ENCODE peak calls at places on chromosome 14, in four cellular contexts. B, H, R and Z are unnamed samples.

GRCh38 chr14:92099802-92100201 is 6.6 kb downstream of the ATXN3 start:
- DNase-seq in B (peak), H (no peak), R (no peak), Z (no peak)

GRCh38 chr14:30971586-30971985 is 53.9 kb upstream of the AP4S1 start:
- DNase-seq in B (no peak), H (no peak), R (no peak), Z (no peak)

GRCh38 chr14:65846469-65846868 is 433.9 kb downstream of the FUT8 start:
- DNase-seq in B (no peak), H (no peak), R (no peak), Z (no peak)

GRCh38 chr14:55382483-55382882 is 29.1 kb downstream of the ATG14 start:
- DNase-seq in B (peak), H (no peak), R (no peak), Z (no peak)

GRCh38 chr14:31921251-31921650 is 155.9 kb upstream of the ARHGAP5 start:
- DNase-seq in B (peak), H (no peak), R (no peak), Z (no peak)

GRCh38 chr14:66495214-66496098 is 9.3 kb downstream of the CCDC196 start:
- DNase-seq in B (peak), H (peak), R (peak), Z (peak)

GRCh38 chr14:65850429-65851145 is 438.1 kb downstream of the FUT8 start:
- DNase-seq in B (no peak), H (no peak), R (no peak), Z (no peak)

GRCh38 chr14:89651805-89652204 is 234.8 kb upstream of the FOXN3 start:
- DNase-seq in B (no peak), H (no peak), R (no peak), Z (no peak)

GRCh38 chr14:75738192-75738591 is 77.1 kb downstream of the TTLL5 start:
- DNase-seq in B (peak), H (no peak), R (no peak), Z (no peak)

GRCh38 chr14:23366163-23366921 is 1.4 kb upstream of the EFS start:
- DNase-seq in B (peak), H (no peak), R (no peak), Z (no peak)

GRCh38 chr14:63164108-63164683 is 40.0 kb upstream of the RHOJ start:
- DNase-seq in B (no peak), H (no peak), R (no peak), Z (no peak)

GRCh38 chr14:73754911-73755360 is 40.8 kb upstream of the PNMA1 start:
- DNase-seq in B (peak), H (no peak), R (no peak), Z (no peak)

GRCh38 chr14:33584698-33585097 is 366.2 kb downstream of the EGLN3 start:
- DNase-seq in B (no peak), H (no peak), R (no peak), Z (no peak)

GRCh38 chr14:28831126-28831525 is 64.5 kb downstream of the FOXG1 start:
- DNase-seq in B (no peak), H (no peak), R (no peak), Z (no peak)

GRCh38 chr14:77359626-77360025 is 17.3 kb downstream of the TMED8 start:
- DNase-seq in B (no peak), H (no peak), R (no peak), Z (no peak)

GRCh38 chr14:77369280-77369679 is 7.6 kb downstream of the TMED8 start:
- DNase-seq in B (no peak), H (no peak), R (no peak), Z (no peak)

GRCh38 chr14:77364146-77364545 is 12.7 kb downstream of the TMED8 start:
- DNase-seq in B (no peak), H (no peak), R (no peak), Z (no peak)
- TF ChIP-seq MAZ in B (no peak), H (no peak), R (no peak), Z (no peak)

GRCh38 chr14:101891471-101891870 is 72.9 kb upstream of the DYNC1H1 start:
- DNase-seq in B (no peak), H (no peak), R (no peak), Z (no peak)
- TF ChIP-seq MAZ in B (no peak), H (no peak), R (no peak), Z (no peak)

GRCh38 chr14:69044296-69044695 is 65.2 kb upstream of the ACTN1 start:
- DNase-seq in B (no peak), H (no peak), R (no peak), Z (no peak)

GRCh38 chr14:69043598-69044267 is 64.6 kb upstream of the ACTN1 start:
- DNase-seq in B (peak), H (no peak), R (no peak), Z (no peak)

GRCh38 chr14:69041783-69042182 is 62.7 kb upstream of the ACTN1 start:
- DNase-seq in B (no peak), H (no peak), R (no peak), Z (no peak)

GRCh38 chr14:69042309-69043006 is 63.4 kb upstream of the ACTN1 start:
- DNase-seq in B (no peak), H (no peak), R (no peak), Z (no peak)

GRCh38 chr14:69043007-69043444 is 63.9 kb upstream of the ACTN1 start:
- DNase-seq in B (no peak), H (no peak), R (no peak), Z (no peak)
- TF ChIP-seq MAZ in B (no peak), H (no peak), R (no peak), Z (no peak)

DNA sequence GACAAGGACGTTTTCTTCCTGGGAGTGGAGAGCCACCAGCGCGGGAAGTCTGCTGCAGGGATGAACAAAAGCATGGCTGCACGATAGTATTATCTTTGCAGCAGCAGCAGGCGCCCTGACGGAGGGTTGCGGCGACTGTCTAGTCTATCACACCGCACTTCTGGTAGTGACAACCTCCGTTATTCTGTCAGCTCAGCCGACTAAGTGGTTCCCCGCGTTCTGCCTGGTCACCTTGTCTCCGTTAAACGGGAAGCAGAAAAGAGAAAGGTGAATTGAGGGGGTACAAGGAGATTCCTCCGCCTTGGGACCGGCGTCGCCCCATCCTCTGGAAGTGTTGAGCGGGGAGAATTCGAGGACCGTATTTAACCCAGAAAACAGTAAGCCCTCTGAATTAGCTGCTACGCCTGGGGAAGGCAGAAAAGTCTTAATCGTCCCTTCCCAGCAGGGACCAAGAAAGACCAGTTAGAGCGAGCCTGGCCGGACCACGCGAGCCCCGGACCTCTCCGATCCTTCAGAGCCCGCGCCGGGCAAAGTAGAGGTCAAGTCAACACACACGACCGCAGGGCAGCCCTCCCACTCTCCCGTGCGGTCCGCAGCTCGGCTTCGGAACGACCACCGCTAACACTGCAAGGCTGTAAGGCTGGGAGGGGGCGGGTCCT is 536 bp upstream of the DAAM1 start:
- DNase-seq in B (no peak), H (peak), R (no peak), Z (peak)
- TF ChIP-seq MAZ in B (no peak), H (no peak), R (peak), Z (no peak)